ENCODE peak calls at places on chromosomes 1 and 21, in nine cellular contexts. S, V, P, Z, L, M, K, T and H are unnamed samples.

GRCh38 chr1:11692899-11693590 is 1.5 kb downstream of the DRAXIN start:
- DNase-seq in S (no peak), V (no peak), P (no peak), Z (no peak), L (no peak), M (no peak), K (peak), T (peak), H (no peak)

GRCh38 chr21:38299651-38300050 is 42.9 kb downstream of the KCNJ15 start:
- DNase-seq in S (no peak), V (no peak), P (no peak), Z (no peak), L (no peak), M (no peak), K (no peak), T (no peak), H (no peak)

GRCh38 chr1:184986250-184986649 is 11.9 kb upstream of the NIBAN1 start:
- DNase-seq in S (no peak), V (no peak), P (no peak), Z (no peak), L (no peak), M (peak), K (no peak), T (peak), H (no peak)

GRCh38 chr1:151130837-151131586 is 15.4 kb downstream of the SEMA6C start:
- DNase-seq in S (peak), V (peak), P (peak), Z (no peak), L (peak), M (no peak), K (no peak), T (peak), H (peak)

GRCh38 chr1:33220701-33221384 is 35.4 kb upstream of the ZNF362 start:
- DNase-seq in S (no peak), V (no peak), P (peak), Z (no peak), L (no peak), M (no peak), K (peak), T (no peak), H (no peak)

GRCh38 chr1:47175227-47175934 is 14.5 kb downstream of the PDZK1IP1 start:
- DNase-seq in S (no peak), V (no peak), P (peak), Z (peak), L (peak), M (peak), K (peak), T (peak), H (no peak)

GRCh38 chr1:59150537-59151386 is 146.1 kb upstream of the FGGY start:
- DNase-seq in S (peak), V (peak), P (peak), Z (peak), L (peak), M (peak), K (peak), T (peak), H (peak)

GRCh38 chr1:209375681-209376360 is 207.7 kb upstream of the CAMK1G start:
- DNase-seq in S (no peak), V (no peak), P (no peak), Z (no peak), L (no peak), M (no peak), K (no peak), T (peak), H (no peak)

GRCh38 chr1:214912127-214912526 is 170.4 kb upstream of the KCNK2 start:
- DNase-seq in S (no peak), V (no peak), P (no peak), Z (no peak), L (peak), M (no peak), K (no peak), T (no peak), H (no peak)

GRCh38 chr1:109256971-109257681 is 7.8 kb downstream of the CELSR2 start:
- DNase-seq in S (no peak), V (no peak), P (no peak), Z (no peak), L (no peak), M (no peak), K (no peak), T (peak), H (no peak)

GRCh38 chr1:178341218-178341956 is 155.4 kb downstream of the CLEC20A start:
- DNase-seq in S (no peak), V (peak), P (peak), Z (no peak), L (peak), M (peak), K (peak), T (peak), H (no peak)
- TF ChIP-seq POLR2A in S (no peak), V (no peak), P (no peak), Z (no peak), L (peak), M (no peak), K (no peak), T (no peak), H (no peak)

GRCh38 chr1:9039761-9040658 is 13.8 kb upstream of the SLC2A7 start:
- DNase-seq in S (no peak), V (no peak), P (no peak), Z (no peak), L (no peak), M (no peak), K (no peak), T (no peak), H (no peak)
- TF ChIP-seq POLR2A in S (no peak), V (no peak), P (no peak), Z (no peak), L (no peak), M (no peak), K (no peak), T (no peak), H (no peak)

GRCh38 chr1:228139406-228139930 is 611 bp upstream of the GUK1 start:
- DNase-seq in S (no peak), V (no peak), P (no peak), Z (no peak), L (no peak), M (no peak), K (no peak), T (no peak), H (no peak)
- TF ChIP-seq POLR2A in S (no peak), V (no peak), P (no peak), Z (no peak), L (no peak), M (peak), K (peak), T (no peak), H (peak)

GRCh38 chr1:42966688-42967609 is 8.3 kb upstream of the SLC2A1 start:
- DNase-seq in S (no peak), V (peak), P (peak), Z (peak), L (peak), M (peak), K (peak), T (peak), H (no peak)
- TF ChIP-seq POLR2A in S (no peak), V (no peak), P (no peak), Z (no peak), L (no peak), M (no peak), K (no peak), T (no peak), H (no peak)

DNA sequence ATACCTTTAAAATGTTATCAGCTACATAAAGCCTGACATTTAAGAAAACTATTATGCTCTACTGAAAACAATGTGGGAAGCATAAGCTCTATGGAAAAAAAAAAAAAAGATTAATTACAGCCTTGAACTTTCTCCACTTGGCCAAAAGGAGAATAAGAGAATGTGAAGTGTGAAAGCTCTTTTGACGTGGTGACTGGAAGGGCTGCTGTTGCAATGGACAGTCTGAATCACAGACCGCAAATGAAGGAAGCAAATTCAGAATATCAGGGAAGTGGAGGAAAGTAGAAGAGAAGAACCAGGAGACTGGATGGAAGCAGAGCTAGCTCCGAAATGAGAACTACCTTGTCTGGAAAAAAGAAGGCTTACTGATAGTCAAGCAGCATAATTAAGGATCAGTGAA is 106.8 kb downstream of the AK5 start:
- DNase-seq in S (no peak), V (no peak), P (no peak), Z (no peak), L (no peak), M (no peak), K (no peak), T (peak), H (no peak)
- TF ChIP-seq POLR2A in S (no peak), V (no peak), P (no peak), Z (no peak), L (no peak), M (no peak), K (no peak), T (no peak), H (no peak)

DNA sequence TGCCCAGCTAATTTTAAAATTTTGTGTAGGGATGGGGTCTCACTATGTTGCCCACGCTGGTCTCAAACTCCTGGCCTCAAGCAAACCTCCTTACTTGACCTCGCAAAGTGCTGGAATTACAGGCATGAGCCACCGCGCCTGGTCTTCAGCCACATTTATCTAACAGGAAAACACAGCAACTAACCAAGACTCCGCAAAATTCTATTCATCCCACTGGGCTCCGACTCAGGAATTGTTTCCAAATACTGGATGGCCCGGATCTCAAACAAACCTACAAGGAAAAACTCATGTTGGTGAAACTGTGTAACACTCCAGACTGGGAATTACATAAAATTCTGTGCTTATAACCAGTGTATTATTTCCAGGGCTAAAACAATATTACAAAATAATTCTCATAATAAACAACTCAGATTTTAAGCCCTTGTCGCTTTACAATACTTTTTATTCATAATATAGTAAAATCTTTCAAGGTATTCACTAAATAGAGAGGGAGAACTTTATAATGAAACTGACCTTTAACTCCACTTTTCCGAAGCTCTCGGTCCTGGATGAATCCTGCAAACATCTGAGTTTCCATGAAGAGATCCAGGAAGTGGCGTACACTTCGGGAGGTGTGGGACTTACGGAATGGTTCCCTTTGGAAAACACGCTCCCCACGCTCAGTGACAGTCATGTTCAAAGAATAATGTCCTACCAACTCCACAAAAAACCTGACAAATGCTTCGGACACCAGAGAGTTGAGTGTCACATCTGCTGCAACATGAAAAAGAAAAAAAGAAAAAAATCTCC is 6.0 kb upstream of the BCAS2 start:
- DNase-seq in S (no peak), V (no peak), P (no peak), Z (no peak), L (no peak), M (no peak), K (no peak), T (no peak), H (no peak)
- TF ChIP-seq POLR2A in S (no peak), V (no peak), P (no peak), Z (no peak), L (no peak), M (no peak), K (no peak), T (no peak), H (no peak)

GRCh38 chr1:145994391-145995120 is 1.8 kb downstream of the TXNIP start:
- DNase-seq in S (no peak), V (no peak), P (peak), Z (no peak), L (peak), M (no peak), K (no peak), T (no peak), H (peak)
- TF ChIP-seq POLR2A in S (peak), V (no peak), P (no peak), Z (no peak), L (no peak), M (no peak), K (no peak), T (no peak), H (no peak)

GRCh38 chr1:27872059-27872801 is at the start of gene THEMIS2:
- DNase-seq in S (no peak), V (no peak), P (peak), Z (no peak), L (peak), M (no peak), K (no peak), T (no peak), H (peak)
- TF ChIP-seq POLR2A in S (peak), V (no peak), P (no peak), Z (peak), L (peak), M (no peak), K (no peak), T (no peak), H (peak)